ENCODE peak calls at places on chromosomes 7 and 10, in four cellular contexts. H, C, P and E are unnamed samples.

GRCh38 chr7:113217314-113217713 is 99.0 kb upstream of the SMIM30 start:
- DNase-seq in H (no peak), C (no peak), P (no peak), E (no peak)

GRCh38 chr7:100681491-100682227 is 8.1 kb downstream of the GNB2 start:
- DNase-seq in H (no peak), C (no peak), P (peak), E (no peak)

GRCh38 chr7:158887594-158887993 is 31.2 kb downstream of the DYNC2I1 start:
- DNase-seq in H (no peak), C (no peak), P (no peak), E (no peak)

GRCh38 chr7:29563590-29564454 is at the start of gene PRR15:
- DNase-seq in H (peak), C (peak), P (peak), E (no peak)

GRCh38 chr10:110486680-110487410 is 10.9 kb upstream of the DUSP5 start:
- DNase-seq in H (no peak), C (no peak), P (no peak), E (no peak)

GRCh38 chr10:69696073-69696731 is 66.2 kb downstream of the FAM241B start:
- DNase-seq in H (no peak), C (peak), P (no peak), E (no peak)

GRCh38 chr7:124856299-124856888 is 73.2 kb downstream of the POT1 start:
- DNase-seq in H (no peak), C (peak), P (no peak), E (no peak)

GRCh38 chr7:71173955-71174354 is 42.0 kb downstream of the GALNT17 start:
- DNase-seq in H (no peak), C (peak), P (no peak), E (no peak)

GRCh38 chr10:62502995-62503613 is 128.9 kb downstream of the ZNF365 start:
- DNase-seq in H (no peak), C (peak), P (no peak), E (no peak)

GRCh38 chr7:151845412-151846205 is 31.3 kb downstream of the PRKAG2 start:
- DNase-seq in H (no peak), C (no peak), P (no peak), E (peak)

GRCh38 chr7:99498546-99498944 is 1.5 kb downstream of the ZNF394 start:
- DNase-seq in H (no peak), C (no peak), P (peak), E (no peak)

GRCh38 chr7:139648941-139649425 is 125.5 kb downstream of the CLEC2L start:
- DNase-seq in H (peak), C (no peak), P (peak), E (no peak)

GRCh38 chr10:90227259-90227658 is 525.9 kb downstream of the KIF20B start:
- DNase-seq in H (no peak), C (peak), P (no peak), E (no peak)

GRCh38 chr7:156560075-156560474 is 80.5 kb upstream of the RNF32 start:
- DNase-seq in H (no peak), C (no peak), P (no peak), E (no peak)

GRCh38 chr10:75703191-75703861 is 271.9 kb downstream of the LRMDA start:
- DNase-seq in H (no peak), C (no peak), P (no peak), E (no peak)

GRCh38 chr7:14900051-14900450 is 2.5 kb downstream of the DGKB start:
- DNase-seq in H (no peak), C (no peak), P (no peak), E (no peak)

GRCh38 chr10:93680414-93681047 is 21.9 kb downstream of the FRA10AC1 start:
- DNase-seq in H (no peak), C (peak), P (no peak), E (no peak)

GRCh38 chr7:978049-978346 is 2.6 kb upstream of the COX19 start:
- DNase-seq in H (no peak), C (no peak), P (no peak), E (no peak)

GRCh38 chr7:14751461-14751860 is 151.1 kb downstream of the DGKB start:
- DNase-seq in H (no peak), C (peak), P (no peak), E (no peak)

GRCh38 chr10:122915700-122916099 is 5.3 kb downstream of the FAM24A start:
- DNase-seq in H (no peak), C (no peak), P (no peak), E (no peak)
- TF ChIP-seq CTCF in H (no peak), C (no peak), P (no peak), E (no peak)

DNA sequence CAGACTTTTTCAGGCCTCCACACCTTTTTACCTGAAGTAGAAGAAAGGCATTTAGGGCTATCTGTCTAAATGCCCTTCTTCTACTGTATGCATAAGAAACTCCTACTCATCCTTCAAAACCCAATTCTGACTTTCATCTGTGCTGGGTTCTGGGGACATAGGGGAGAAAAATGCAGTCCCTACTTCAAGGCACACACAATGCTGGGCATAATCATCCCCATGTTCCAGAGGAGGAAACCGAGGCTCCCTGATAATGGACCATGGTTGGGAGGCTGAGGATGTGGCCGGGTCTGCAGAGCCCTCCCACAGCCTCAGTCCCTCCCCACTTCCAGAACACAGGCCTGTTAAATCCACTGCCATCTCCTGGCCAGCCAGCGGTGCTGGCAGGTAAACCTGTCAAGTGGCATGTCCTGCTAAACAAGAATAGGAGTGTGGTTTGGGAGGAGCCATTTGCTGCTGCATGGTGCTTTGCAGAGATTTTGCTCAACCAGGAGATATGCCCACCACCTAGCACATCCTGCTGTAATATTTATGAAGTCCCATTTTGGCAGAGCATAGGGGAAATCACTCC is 32.0 kb downstream of the GRID1 start:
- DNase-seq in H (no peak), C (no peak), P (peak), E (peak)
- TF ChIP-seq CTCF in H (no peak), C (no peak), P (no peak), E (no peak)

DNA sequence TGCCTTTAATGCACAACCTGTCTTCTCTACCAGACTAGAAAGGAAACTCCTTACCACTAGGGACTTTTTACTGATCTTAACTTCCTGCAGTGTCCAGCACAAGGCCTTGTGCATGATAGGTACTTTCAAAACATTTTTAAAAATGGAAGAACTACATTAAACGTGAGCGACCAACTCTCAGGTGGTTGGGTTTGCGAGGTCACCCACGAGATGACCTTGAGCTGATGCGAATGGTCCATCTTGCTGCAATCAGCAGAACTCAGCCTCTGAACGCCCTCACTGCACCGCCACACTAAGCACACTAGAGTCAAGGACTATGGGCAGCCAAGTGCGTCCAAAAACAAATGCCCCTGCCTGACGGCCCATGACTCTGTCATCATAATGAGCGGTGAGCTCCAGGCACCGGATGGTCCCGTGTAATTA is 34.9 kb upstream of the PTF1A start:
- DNase-seq in H (no peak), C (no peak), P (no peak), E (no peak)
- TF ChIP-seq CTCF in H (no peak), C (no peak), P (no peak), E (no peak)

GRCh38 chr10:70737977-70738376 is 47.2 kb downstream of the TBATA start:
- DNase-seq in H (no peak), C (no peak), P (no peak), E (no peak)

GRCh38 chr10:70740441-70741288 is 44.5 kb downstream of the TBATA start:
- DNase-seq in H (no peak), C (no peak), P (no peak), E (peak)

GRCh38 chr10:70736470-70736982 is 48.7 kb downstream of the TBATA start:
- DNase-seq in H (no peak), C (no peak), P (no peak), E (no peak)

GRCh38 chr10:70737250-70737649 is 47.9 kb downstream of the TBATA start:
- DNase-seq in H (no peak), C (no peak), P (no peak), E (no peak)

DNA sequence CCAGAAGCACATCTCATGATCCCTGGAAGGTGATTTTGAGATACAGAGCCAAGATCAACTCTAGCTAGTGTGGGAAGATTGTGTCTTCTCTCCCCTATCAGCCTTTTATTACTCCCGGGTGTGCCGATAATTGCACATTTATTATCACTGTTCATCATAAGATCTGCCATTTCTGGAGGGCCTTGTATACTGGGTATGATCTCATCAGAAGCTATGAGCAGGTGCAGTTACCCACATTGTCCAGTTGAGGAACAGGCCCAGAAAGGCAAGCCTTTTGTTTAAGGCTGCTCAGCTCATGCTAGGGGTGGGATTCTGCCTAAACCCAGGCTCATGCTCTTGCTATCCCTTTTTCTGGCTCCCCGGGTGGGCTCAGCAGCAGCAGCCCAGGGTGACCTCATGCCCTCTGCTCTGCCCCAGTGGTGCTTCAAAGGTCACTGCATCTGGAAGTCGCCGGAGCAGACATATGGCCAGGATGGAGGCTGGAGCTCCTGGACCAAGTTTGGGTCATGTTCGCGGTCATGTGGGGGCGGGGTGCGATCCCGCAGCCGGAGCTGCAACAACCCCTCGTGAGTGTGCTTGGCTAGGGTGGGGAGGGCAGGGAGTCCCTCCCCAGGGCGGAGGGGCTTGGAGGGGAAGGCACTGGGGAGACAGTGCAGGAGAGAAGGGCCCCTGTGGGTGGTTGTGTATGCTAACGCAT is 46.6 kb downstream of the TBATA start:
- DNase-seq in H (no peak), C (no peak), P (no peak), E (no peak)
- TF ChIP-seq CTCF in H (no peak), C (peak), P (no peak), E (peak)

DNA sequence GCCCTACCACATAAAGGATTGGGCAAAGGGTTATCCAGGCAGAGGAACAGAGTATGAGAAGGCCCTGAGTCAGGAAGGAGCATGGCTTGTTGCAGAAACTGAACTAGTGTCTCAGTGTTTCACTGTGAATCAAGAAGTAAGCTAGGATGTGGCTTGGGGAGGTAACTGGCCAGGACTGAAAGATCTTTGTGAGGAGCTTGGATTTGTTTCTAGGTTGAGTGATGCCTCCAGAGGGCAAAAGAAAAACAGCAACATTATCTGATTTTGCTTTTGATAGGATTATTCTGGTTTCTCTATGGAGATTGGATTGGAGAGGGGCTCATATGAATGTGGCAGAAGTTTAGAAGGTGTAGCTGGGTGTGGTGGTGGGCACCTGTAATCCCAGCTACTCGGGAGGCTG is 137.9 kb upstream of the HDAC9 start:
- DNase-seq in H (no peak), C (peak), P (no peak), E (no peak)
- TF ChIP-seq CTCF in H (peak), C (peak), P (no peak), E (peak)

DNA sequence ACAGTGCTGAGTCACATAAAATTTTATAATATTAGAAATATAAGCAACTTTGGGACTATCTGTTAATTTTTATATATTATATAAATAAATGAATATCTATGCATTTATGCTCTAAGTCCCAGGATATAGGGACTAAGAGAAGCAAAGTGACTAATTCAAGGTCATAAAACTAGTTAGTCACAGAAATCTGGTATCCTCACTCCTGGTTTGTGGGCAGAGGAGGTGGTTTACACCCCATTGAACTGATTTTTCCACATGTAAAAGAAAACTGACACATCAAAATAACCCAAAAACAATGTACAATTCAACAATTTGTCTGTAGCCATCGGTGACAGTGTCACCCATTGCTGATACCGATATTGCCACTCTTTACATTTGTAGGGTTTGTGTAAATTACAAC is 3.0 kb downstream of the PCLO start:
- DNase-seq in H (no peak), C (no peak), P (no peak), E (no peak)
- TF ChIP-seq CTCF in H (no peak), C (no peak), P (no peak), E (no peak)

GRCh38 chr10:29063806-29064644 is 224.8 kb upstream of the LYZL1 start:
- DNase-seq in H (no peak), C (peak), P (no peak), E (no peak)
- TF ChIP-seq CTCF in H (no peak), C (peak), P (no peak), E (peak)

GRCh38 chr7:80732635-80733034 is 94.2 kb downstream of the CD36 start:
- DNase-seq in H (no peak), C (no peak), P (no peak), E (no peak)
- TF ChIP-seq CTCF in H (no peak), C (peak), P (no peak), E (peak)

GRCh38 chr10:103739039-103739764 is 116.2 kb downstream of the SH3PXD2A start:
- DNase-seq in H (peak), C (peak), P (no peak), E (no peak)
- TF ChIP-seq CTCF in H (no peak), C (no peak), P (no peak), E (no peak)

DNA sequence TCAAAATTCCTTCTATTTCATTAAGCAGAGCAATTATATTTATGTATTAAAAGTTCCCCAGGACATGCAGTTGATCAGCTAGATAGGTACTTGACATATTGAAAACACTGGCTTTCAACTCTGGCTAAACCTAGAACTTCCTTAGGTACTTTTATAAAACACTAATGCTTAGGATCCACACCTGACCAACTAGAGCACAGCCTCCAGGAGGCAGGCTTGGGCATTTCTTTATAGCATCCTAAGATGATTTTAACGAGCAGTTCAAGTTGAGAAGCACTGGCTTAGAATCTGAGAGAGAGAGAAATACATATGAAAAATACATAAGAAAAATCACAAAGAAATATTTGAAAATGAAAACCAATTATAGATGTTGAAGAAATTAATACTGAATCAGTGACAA is 20.8 kb downstream of the SLC26A5 start:
- DNase-seq in H (no peak), C (no peak), P (no peak), E (no peak)
- TF ChIP-seq CTCF in H (no peak), C (peak), P (no peak), E (no peak)